ENCODE peak calls at places on chromosomes 2 and 18, in four cellular contexts. One of them, this sample, is unnamed.

GRCh38 chr18:48314694-48315093 is 94.5 kb downstream of the ZBTB7C start:
- DNase-seq in astrocyte: no peak
- DNase-seq in body of pancreas: no peak
- DNase-seq in ovary: no peak
- DNase-seq in this sample: no peak

GRCh38 chr2:179686069-179686468 is 175.3 kb downstream of the ZNF385B start:
- DNase-seq in astrocyte: no peak
- DNase-seq in body of pancreas: no peak
- DNase-seq in ovary: no peak
- DNase-seq in this sample: no peak

GRCh38 chr18:11149441-11150270 is at the start of gene PIEZO2:
- DNase-seq in body of pancreas: peak; percentile 31
- DNase-seq in ovary: peak; percentile 15
- DNase-seq in astrocyte: peak; percentile 20
- DNase-seq in this sample: no peak

GRCh38 chr2:199631129-199631528 is 173.4 kb upstream of the SATB2 start:
- DNase-seq in ovary: no peak
- DNase-seq in body of pancreas: no peak
- DNase-seq in astrocyte: no peak
- DNase-seq in this sample: no peak

GRCh38 chr18:47191956-47192355 is 15.8 kb upstream of the IER3IP1 start:
- DNase-seq in body of pancreas: no peak
- DNase-seq in ovary: no peak
- DNase-seq in astrocyte: no peak
- DNase-seq in this sample: no peak

GRCh38 chr2:40087434-40087833 is 308.4 kb upstream of the THUMPD2 start:
- DNase-seq in ovary: no peak
- DNase-seq in astrocyte: no peak
- DNase-seq in body of pancreas: peak; percentile 8
- DNase-seq in this sample: no peak

GRCh38 chr2:207341816-207342215 is 176.1 kb upstream of the KLF7 start:
- DNase-seq in ovary: no peak
- DNase-seq in astrocyte: no peak
- DNase-seq in body of pancreas: no peak
- DNase-seq in this sample: no peak

GRCh38 chr2:43030551-43031025 is 195.8 kb downstream of the ZFP36L2 start:
- DNase-seq in ovary: no peak
- DNase-seq in body of pancreas: no peak
- DNase-seq in astrocyte: no peak
- DNase-seq in this sample: no peak

GRCh38 chr18:59996370-59996966 is 96.7 kb downstream of the PMAIP1 start:
- DNase-seq in ovary: no peak
- DNase-seq in body of pancreas: peak; percentile 35
- DNase-seq in astrocyte: peak; percentile 20
- DNase-seq in this sample: no peak

GRCh38 chr2:214547931-214548330 is 137.1 kb downstream of the VWC2L start:
- DNase-seq in astrocyte: no peak
- DNase-seq in ovary: no peak
- DNase-seq in body of pancreas: no peak
- DNase-seq in this sample: no peak

GRCh38 chr2:174326880-174327558 is 7.7 kb upstream of the SP9 start:
- DNase-seq in ovary: no peak
- DNase-seq in body of pancreas: no peak
- DNase-seq in astrocyte: no peak
- DNase-seq in this sample: no peak

GRCh38 chr18:48073231-48073930 is 142.9 kb upstream of the SMAD2 start:
- DNase-seq in astrocyte: no peak
- DNase-seq in ovary: no peak
- DNase-seq in body of pancreas: no peak
- DNase-seq in this sample: no peak

GRCh38 chr2:223618172-223619035 is 16.2 kb upstream of the SCG2 start:
- DNase-seq in astrocyte: no peak
- DNase-seq in ovary: no peak
- DNase-seq in body of pancreas: no peak
- DNase-seq in this sample: no peak

GRCh38 chr2:38239452-38239851 is 137.6 kb downstream of the ATL2 start:
- DNase-seq in ovary: no peak
- DNase-seq in astrocyte: peak; percentile 80
- DNase-seq in body of pancreas: no peak
- DNase-seq in this sample: no peak

GRCh38 chr2:16747706-16748105 is 82.1 kb upstream of the CYRIA start:
- DNase-seq in astrocyte: no peak
- DNase-seq in body of pancreas: no peak
- DNase-seq in ovary: no peak
- DNase-seq in this sample: no peak

GRCh38 chr2:16746329-16746728 is 80.7 kb upstream of the CYRIA start:
- DNase-seq in astrocyte: no peak
- DNase-seq in body of pancreas: no peak
- DNase-seq in ovary: no peak
- DNase-seq in this sample: no peak

GRCh38 chr2:16747257-16747656 is 81.6 kb upstream of the CYRIA start:
- DNase-seq in ovary: no peak
- DNase-seq in body of pancreas: no peak
- DNase-seq in astrocyte: no peak
- DNase-seq in this sample: no peak

GRCh38 chr2:16746833-16747232 is 81.2 kb upstream of the CYRIA start:
- DNase-seq in body of pancreas: no peak
- DNase-seq in ovary: no peak
- DNase-seq in astrocyte: no peak
- DNase-seq in this sample: no peak

DNA sequence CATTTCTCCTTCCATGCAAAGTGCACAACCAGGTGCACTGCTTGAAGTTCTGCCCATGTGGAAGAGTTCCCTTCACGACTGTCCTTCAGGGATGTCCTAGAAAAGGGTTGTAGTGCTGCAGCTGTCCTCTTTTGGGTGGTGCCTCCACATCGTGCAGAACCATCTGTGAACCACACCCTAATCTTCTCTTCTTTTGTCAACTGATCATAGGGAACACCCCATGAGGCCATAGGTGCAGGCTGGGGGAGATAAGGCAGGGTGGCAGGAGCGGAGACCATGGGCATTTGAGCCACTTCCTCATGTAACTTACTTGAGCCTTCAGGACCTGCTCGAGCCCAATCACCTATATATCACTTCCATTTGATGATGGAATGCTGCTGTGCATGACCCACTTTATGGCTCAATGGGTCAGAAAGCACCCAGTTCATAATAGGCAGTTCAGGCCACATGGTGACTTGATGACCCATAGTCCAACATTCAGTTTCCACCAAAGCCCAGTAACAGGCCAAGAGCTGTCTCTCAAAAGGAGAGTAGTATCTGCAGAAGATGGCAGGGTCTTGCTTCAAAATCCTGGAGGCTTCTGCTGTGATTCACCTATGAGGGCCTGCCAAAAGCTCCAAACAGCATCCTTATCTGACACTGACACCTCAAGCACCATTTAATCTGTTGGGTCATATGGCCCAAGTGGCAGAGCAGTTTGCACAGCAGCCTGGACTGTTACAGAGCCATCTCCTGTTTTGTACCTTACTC is 84.7 kb upstream of the CYRIA start:
- DNase-seq in ovary: no peak
- DNase-seq in astrocyte: no peak
- DNase-seq in body of pancreas: no peak
- DNase-seq in this sample: no peak
- H3K27ac ChIP-seq in ovary: no peak overlapping the region
- H3K27ac ChIP-seq in astrocyte: no peak overlapping the region
- H3K27ac ChIP-seq in body of pancreas: no peak overlapping the region
- H3K27ac ChIP-seq in this sample: no peak overlapping the region

GRCh38 chr2:105797298-105797819 is 52.6 kb downstream of the NCK2 start:
- DNase-seq in ovary: no peak
- DNase-seq in body of pancreas: peak; percentile 35
- DNase-seq in astrocyte: no peak
- DNase-seq in this sample: no peak
- H3K4me1 ChIP-seq in ovary: peaks cover 12% of the 10 kb centered on the region
- H3K4me1 ChIP-seq in body of pancreas: peaks cover 54% of the 10 kb centered on the region
- H3K4me1 ChIP-seq in astrocyte: peaks cover 12% of the 10 kb centered on the region
- H3K4me1 ChIP-seq in this sample: no peaks in the 10 kb centered on the region

DNA sequence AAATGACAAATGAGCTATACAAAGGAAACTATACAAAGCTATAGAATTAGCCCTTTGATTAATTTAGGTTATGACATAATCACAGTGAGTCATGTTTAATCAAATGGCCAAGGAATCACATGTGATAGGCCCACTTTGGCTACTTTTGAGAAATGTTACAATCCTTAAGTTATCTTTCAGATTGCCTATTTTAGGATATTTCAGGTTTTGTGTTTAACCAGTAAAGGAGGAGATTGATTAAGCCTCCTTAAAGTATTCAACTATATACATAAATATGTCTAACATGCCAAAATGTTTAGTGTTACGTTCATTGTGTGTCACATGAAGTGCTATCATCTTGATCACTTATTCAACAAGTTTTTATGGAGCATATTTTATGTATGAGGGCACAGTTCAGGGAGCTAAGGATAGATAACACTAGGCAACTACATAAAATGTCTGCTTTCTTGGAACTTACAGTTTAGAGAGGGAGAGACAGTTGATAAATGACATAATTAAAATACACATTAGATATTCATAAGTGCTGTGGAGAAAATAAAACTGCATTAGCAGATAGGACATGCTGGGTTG is 77.1 kb downstream of the LTBP1 start:
- DNase-seq in ovary: no peak
- DNase-seq in astrocyte: peak; percentile 52
- DNase-seq in body of pancreas: no peak
- DNase-seq in this sample: no peak
- H3K27ac ChIP-seq in ovary: no peak overlapping the region
- H3K27ac ChIP-seq in astrocyte: peak overlapping the region; percentile 84
- H3K27ac ChIP-seq in body of pancreas: no peak overlapping the region
- H3K27ac ChIP-seq in this sample: no peak overlapping the region

GRCh38 chr2:101762451-101763171 is 65.1 kb downstream of the MAP4K4 start:
- DNase-seq in body of pancreas: no peak
- DNase-seq in ovary: no peak
- DNase-seq in astrocyte: no peak
- DNase-seq in this sample: no peak
- H3K4me1 ChIP-seq in body of pancreas: peaks cover 28% of the 10 kb centered on the region
- H3K4me1 ChIP-seq in ovary: peaks cover 20% of the 10 kb centered on the region
- H3K4me1 ChIP-seq in astrocyte: peaks cover 45% of the 10 kb centered on the region
- H3K4me1 ChIP-seq in this sample: peaks cover 74% of the 10 kb centered on the region

GRCh38 chr2:19021721-19022120 is 336.7 kb downstream of the OSR1 start:
- DNase-seq in ovary: no peak
- DNase-seq in body of pancreas: no peak
- DNase-seq in astrocyte: peak; percentile 75
- DNase-seq in this sample: no peak
- H3K27ac ChIP-seq in ovary: no peak overlapping the region
- H3K27ac ChIP-seq in body of pancreas: no peak overlapping the region
- H3K27ac ChIP-seq in astrocyte: peak overlapping the region; percentile 77
- H3K27ac ChIP-seq in this sample: peak overlapping the region; percentile 46

GRCh38 chr2:230868151-230868946 is 3.6 kb downstream of the ITM2C start:
- DNase-seq in body of pancreas: no peak
- DNase-seq in ovary: no peak
- DNase-seq in astrocyte: no peak
- DNase-seq in this sample: no peak
- H3K4me1 ChIP-seq in body of pancreas: peaks cover 40% of the 10 kb centered on the region
- H3K4me1 ChIP-seq in ovary: peaks cover 7% of the 10 kb centered on the region
- H3K4me1 ChIP-seq in astrocyte: peaks cover 33% of the 10 kb centered on the region
- H3K4me1 ChIP-seq in this sample: peaks cover 50% of the 10 kb centered on the region

This sample was measured in right atrium auricular region.